ENCODE peak calls at places on chromosomes 12 and 14, in five cellular contexts. U is activated CD8-positive, alpha-beta memory T cell treated with anti-CD3 and anti-CD28 coated beads for 48 hours; A is A549; Z is activated CD4-positive, alpha-beta T cell treated with anti-CD3 and anti-CD28 coated beads, Interleukin-2, amount 10 ng/mL, durations not matched to agents 24 days and 14 days; V is CD8-positive, alpha-beta memory T cell. X is an unnamed sample.

GRCh38 chr12:61574339-61574738 is 685.9 kb upstream of the USP15 start:
- DNase-seq in A (no peak), V (no peak), Z (no peak), U (no peak), X (no peak)

GRCh38 chr12:116882742-116883141 is 1.5 kb upstream of the HRK start:
- DNase-seq in Z (no peak), U (no peak), A (peak), V (no peak), X (no peak)

GRCh38 chr14:75267141-75267601 is 11.5 kb upstream of the FOS start:
- DNase-seq in U (no peak), V (no peak), Z (no peak), A (no peak), X (no peak)

GRCh38 chr12:53096089-53096741 is 1.3 kb upstream of the IGFBP6 start:
- DNase-seq in Z (no peak), A (no peak), U (no peak), V (no peak), X (no peak)

GRCh38 chr14:69234106-69234505 is 25.9 kb upstream of the GALNT16 start:
- DNase-seq in U (no peak), Z (no peak), A (no peak), V (no peak), X (no peak)

GRCh38 chr14:54699087-54699530 is 132.2 kb downstream of the SAMD4A start:
- DNase-seq in V (no peak), U (no peak), Z (no peak), A (no peak), X (no peak)

GRCh38 chr14:32421781-32422180 is 92.7 kb downstream of the AKAP6 start:
- DNase-seq in A (no peak), Z (no peak), U (no peak), V (no peak), X (no peak)

GRCh38 chr12:125256537-125256936 is 191.3 kb downstream of the AACS start:
- DNase-seq in A (no peak), V (no peak), U (no peak), Z (no peak), X (no peak)

GRCh38 chr12:121090576-121091125 is 42.0 kb upstream of the P2RX7 start:
- DNase-seq in Z (no peak), V (no peak), U (no peak), A (no peak), X (no peak)

GRCh38 chr14:105392161-105393090 is 5.9 kb upstream of the TEX22 start:
- DNase-seq in A (no peak), U (no peak), Z (no peak), V (peak), X (no peak)

GRCh38 chr12:105928436-105928835 is 210.3 kb downstream of the NUAK1 start:
- DNase-seq in Z (no peak), A (no peak), V (no peak), U (no peak), X (no peak)

GRCh38 chr12:124032265-124032886 is 59.4 kb downstream of the ZNF664 start:
- DNase-seq in A (peak), U (no peak), V (no peak), Z (peak), X (no peak)

GRCh38 chr12:96235497-96235826 is 41.3 kb downstream of the ELK3 start:
- DNase-seq in V (no peak), Z (no peak), U (no peak), A (no peak), X (no peak)

GRCh38 chr12:75658826-75659823 is 147.7 kb upstream of the KRR1 start:
- DNase-seq in A (no peak), Z (peak), V (no peak), U (no peak), X (no peak)

GRCh38 chr14:100376751-100377171 is 53.6 kb downstream of the SLC25A47 start:
- DNase-seq in U (no peak), V (no peak), A (peak), Z (peak), X (no peak)

GRCh38 chr12:48027183-48028002 is 23.1 kb upstream of the COL2A1 start:
- DNase-seq in A (no peak), Z (no peak), U (no peak), V (no peak), X (no peak)

GRCh38 chr12:3698218-3698974 is 54.5 kb downstream of the CRACR2A start:
- DNase-seq in U (no peak), A (no peak), Z (no peak), V (no peak), X (no peak)

GRCh38 chr12:34298176-34298970 is 276.1 kb downstream of the ALG10 start:
- DNase-seq in Z (no peak), A (no peak), U (no peak), V (peak), X (peak)

GRCh38 chr12:23356440-23356839 is 593.0 kb downstream of the SOX5 start:
- DNase-seq in A (no peak), V (no peak), U (no peak), Z (no peak), X (no peak)

GRCh38 chr12:110224379-110225304 is 56.4 kb upstream of the ATP2A2 start:
- DNase-seq in A (peak), U (no peak), V (no peak), Z (no peak), X (no peak)

GRCh38 chr14:65255583-65256443 is 153.5 kb upstream of the MAX start:
- DNase-seq in A (no peak), V (peak), U (no peak), Z (no peak), X (no peak)

GRCh38 chr12:106051853-106052531 is 86.8 kb downstream of the NUAK1 start:
- DNase-seq in A (no peak), Z (no peak), U (no peak), V (no peak), X (no peak)

GRCh38 chr12:94390130-94390485 is 69.6 kb downstream of the CEP83 start:
- DNase-seq in U (no peak), V (no peak), Z (no peak), A (no peak), X (no peak)